ENCODE peak calls at places on chromosomes 3 and 15, in seven cellular contexts. One of them, this sample, is unnamed.
A peak's percentile ranks its signal among the peaks of the same experiment; 100 is the strongest.

GRCh38 chr15:76787273-76787672 is 117.9 kb downstream of the SCAPER start:
- DNase-seq in sciatic nerve: no peak
- DNase-seq in GM23248: no peak
- DNase-seq in stimulated activated CD8-positive, alpha-beta memory T cell treated with anti-CD3 and anti-CD28 coated beads, Interleukin-7, amount 100 ng/mL, for 4 hours: no peak
- DNase-seq in stimulated activated CD4-positive, alpha-beta T cell treated with anti-CD3 and anti-CD28 coated beads, Interleukin-15, amount 100 ng/mL, for 1 hour: no peak
- DNase-seq in HEK293T: no peak
- DNase-seq in Ammon's horn: no peak
- DNase-seq in this sample: no peak

GRCh38 chr3:89656388-89656787 is 549.0 kb downstream of the EPHA3 start:
- DNase-seq in sciatic nerve: no peak
- DNase-seq in GM23248: no peak
- DNase-seq in stimulated activated CD8-positive, alpha-beta memory T cell treated with anti-CD3 and anti-CD28 coated beads, Interleukin-7, amount 100 ng/mL, for 4 hours: no peak
- DNase-seq in stimulated activated CD4-positive, alpha-beta T cell treated with anti-CD3 and anti-CD28 coated beads, Interleukin-15, amount 100 ng/mL, for 1 hour: no peak
- DNase-seq in HEK293T: no peak
- DNase-seq in Ammon's horn: no peak
- DNase-seq in this sample: no peak

GRCh38 chr15:74283366-74283765 is 47.2 kb downstream of the CCDC33 start:
- DNase-seq in sciatic nerve: no peak
- DNase-seq in GM23248: no peak
- DNase-seq in stimulated activated CD8-positive, alpha-beta memory T cell treated with anti-CD3 and anti-CD28 coated beads, Interleukin-7, amount 100 ng/mL, for 4 hours: no peak
- DNase-seq in stimulated activated CD4-positive, alpha-beta T cell treated with anti-CD3 and anti-CD28 coated beads, Interleukin-15, amount 100 ng/mL, for 1 hour: no peak
- DNase-seq in HEK293T: no peak
- DNase-seq in Ammon's horn: peak; percentile 15
- DNase-seq in this sample: no peak

GRCh38 chr3:154540950-154541604 is 111.1 kb upstream of the GPR149 start:
- DNase-seq in sciatic nerve: no peak
- DNase-seq in GM23248: peak; percentile 39
- DNase-seq in stimulated activated CD8-positive, alpha-beta memory T cell treated with anti-CD3 and anti-CD28 coated beads, Interleukin-7, amount 100 ng/mL, for 4 hours: no peak
- DNase-seq in stimulated activated CD4-positive, alpha-beta T cell treated with anti-CD3 and anti-CD28 coated beads, Interleukin-15, amount 100 ng/mL, for 1 hour: no peak
- DNase-seq in HEK293T: no peak
- DNase-seq in Ammon's horn: no peak
- DNase-seq in this sample: no peak

GRCh38 chr15:66715181-66715624 is 13.2 kb downstream of the SMAD6 start:
- DNase-seq in sciatic nerve: peak; percentile 51
- DNase-seq in GM23248: no peak
- DNase-seq in stimulated activated CD8-positive, alpha-beta memory T cell treated with anti-CD3 and anti-CD28 coated beads, Interleukin-7, amount 100 ng/mL, for 4 hours: no peak
- DNase-seq in stimulated activated CD4-positive, alpha-beta T cell treated with anti-CD3 and anti-CD28 coated beads, Interleukin-15, amount 100 ng/mL, for 1 hour: no peak
- DNase-seq in HEK293T: no peak
- DNase-seq in Ammon's horn: no peak
- DNase-seq in this sample: no peak

GRCh38 chr3:176961916-176962315 is 235.4 kb downstream of the TBL1XR1 start:
- DNase-seq in sciatic nerve: no peak
- DNase-seq in GM23248: peak; percentile 24
- DNase-seq in stimulated activated CD8-positive, alpha-beta memory T cell treated with anti-CD3 and anti-CD28 coated beads, Interleukin-7, amount 100 ng/mL, for 4 hours: no peak
- DNase-seq in stimulated activated CD4-positive, alpha-beta T cell treated with anti-CD3 and anti-CD28 coated beads, Interleukin-15, amount 100 ng/mL, for 1 hour: no peak
- DNase-seq in HEK293T: no peak
- DNase-seq in Ammon's horn: no peak
- DNase-seq in this sample: no peak

GRCh38 chr3:186930143-186930638 is at the start of gene ST6GAL1:
- DNase-seq in sciatic nerve: peak; percentile 82
- DNase-seq in GM23248: peak; percentile 39
- DNase-seq in stimulated activated CD8-positive, alpha-beta memory T cell treated with anti-CD3 and anti-CD28 coated beads, Interleukin-7, amount 100 ng/mL, for 4 hours: peak; percentile 69
- DNase-seq in stimulated activated CD4-positive, alpha-beta T cell treated with anti-CD3 and anti-CD28 coated beads, Interleukin-15, amount 100 ng/mL, for 1 hour: peak; percentile 50
- DNase-seq in HEK293T: peak; percentile 39
- DNase-seq in Ammon's horn: peak; percentile 79
- DNase-seq in this sample: peak; percentile 80

GRCh38 chr3:102183623-102184022 is 251.2 kb upstream of the ZPLD1 start:
- DNase-seq in sciatic nerve: no peak
- DNase-seq in GM23248: no peak
- DNase-seq in stimulated activated CD8-positive, alpha-beta memory T cell treated with anti-CD3 and anti-CD28 coated beads, Interleukin-7, amount 100 ng/mL, for 4 hours: no peak
- DNase-seq in stimulated activated CD4-positive, alpha-beta T cell treated with anti-CD3 and anti-CD28 coated beads, Interleukin-15, amount 100 ng/mL, for 1 hour: no peak
- DNase-seq in HEK293T: no peak
- DNase-seq in Ammon's horn: no peak
- DNase-seq in this sample: no peak

GRCh38 chr3:26118165-26118564 is 328.3 kb downstream of the OXSM start:
- DNase-seq in sciatic nerve: no peak
- DNase-seq in GM23248: no peak
- DNase-seq in stimulated activated CD8-positive, alpha-beta memory T cell treated with anti-CD3 and anti-CD28 coated beads, Interleukin-7, amount 100 ng/mL, for 4 hours: no peak
- DNase-seq in stimulated activated CD4-positive, alpha-beta T cell treated with anti-CD3 and anti-CD28 coated beads, Interleukin-15, amount 100 ng/mL, for 1 hour: no peak
- DNase-seq in HEK293T: peak; percentile 17
- DNase-seq in Ammon's horn: no peak
- DNase-seq in this sample: peak; percentile 40

This sample was measured in NB4.